ENCODE peak calls at places on chromosome 2, in nine cellular contexts. One of them, this sample, is unnamed.

GRCh38 chr2:236454076-236454475 is 115.5 kb upstream of the ACKR3 start:
- DNase-seq in HT1080: no peak
- DNase-seq in thyroid gland: no peak
- DNase-seq in ecto neural progenitor cell: no peak
- DNase-seq in SJCRH30: peak; percentile 52
- DNase-seq in NCI-H1092 treated with DMSO at 0.1 percent for 48 hours: no peak
- DNase-seq in GM04503: no peak
- DNase-seq in NCI-H2029: no peak
- DNase-seq in activated CD8-positive, alpha-beta memory T cell treated with anti-CD3 and anti-CD28 coated beads for 4 hours: no peak
- DNase-seq in this sample: no peak

GRCh38 chr2:23356711-23357110 is 28.3 kb upstream of the KLHL29 start:
- DNase-seq in HT1080: no peak
- DNase-seq in thyroid gland: no peak
- DNase-seq in ecto neural progenitor cell: no peak
- DNase-seq in SJCRH30: no peak
- DNase-seq in NCI-H1092 treated with DMSO at 0.1 percent for 48 hours: no peak
- DNase-seq in GM04503: no peak
- DNase-seq in NCI-H2029: no peak
- DNase-seq in activated CD8-positive, alpha-beta memory T cell treated with anti-CD3 and anti-CD28 coated beads for 4 hours: no peak
- DNase-seq in this sample: no peak

GRCh38 chr2:3176869-3177255 is 200.8 kb downstream of the EIPR1 start:
- DNase-seq in HT1080: no peak
- DNase-seq in thyroid gland: no peak
- DNase-seq in ecto neural progenitor cell: no peak
- DNase-seq in SJCRH30: no peak
- DNase-seq in NCI-H1092 treated with DMSO at 0.1 percent for 48 hours: no peak
- DNase-seq in GM04503: no peak
- DNase-seq in NCI-H2029: no peak
- DNase-seq in activated CD8-positive, alpha-beta memory T cell treated with anti-CD3 and anti-CD28 coated beads for 4 hours: no peak
- DNase-seq in this sample: no peak

GRCh38 chr2:145096582-145096981 is 576.7 kb upstream of the ZEB2 start:
- DNase-seq in HT1080: peak; percentile 59
- DNase-seq in thyroid gland: no peak
- DNase-seq in ecto neural progenitor cell: no peak
- DNase-seq in SJCRH30: no peak
- DNase-seq in NCI-H1092 treated with DMSO at 0.1 percent for 48 hours: no peak
- DNase-seq in GM04503: peak; percentile 59
- DNase-seq in NCI-H2029: no peak
- DNase-seq in activated CD8-positive, alpha-beta memory T cell treated with anti-CD3 and anti-CD28 coated beads for 4 hours: no peak
- DNase-seq in this sample: no peak

GRCh38 chr2:120605231-120605935 is 130.3 kb upstream of the GLI2 start:
- DNase-seq in HT1080: no peak
- DNase-seq in thyroid gland: peak; percentile 64
- DNase-seq in ecto neural progenitor cell: no peak
- DNase-seq in SJCRH30: no peak
- DNase-seq in NCI-H1092 treated with DMSO at 0.1 percent for 48 hours: no peak
- DNase-seq in GM04503: no peak
- DNase-seq in NCI-H2029: peak; percentile 78
- DNase-seq in activated CD8-positive, alpha-beta memory T cell treated with anti-CD3 and anti-CD28 coated beads for 4 hours: no peak
- DNase-seq in this sample: no peak

GRCh38 chr2:216635701-216636541 is 2.7 kb downstream of the IGFBP2 start:
- DNase-seq in HT1080: no peak
- DNase-seq in thyroid gland: no peak
- DNase-seq in ecto neural progenitor cell: peak; percentile 82
- DNase-seq in SJCRH30: peak; percentile 74
- DNase-seq in NCI-H1092 treated with DMSO at 0.1 percent for 48 hours: no peak
- DNase-seq in GM04503: no peak
- DNase-seq in NCI-H2029: no peak
- DNase-seq in activated CD8-positive, alpha-beta memory T cell treated with anti-CD3 and anti-CD28 coated beads for 4 hours: no peak
- DNase-seq in this sample: peak; percentile 60

GRCh38 chr2:85768713-85769112 is 14.9 kb downstream of the ATOH8 start:
- DNase-seq in HT1080: no peak
- DNase-seq in thyroid gland: peak; percentile 95
- DNase-seq in ecto neural progenitor cell: no peak
- DNase-seq in SJCRH30: peak; percentile 82
- DNase-seq in NCI-H1092 treated with DMSO at 0.1 percent for 48 hours: peak; percentile 73
- DNase-seq in GM04503: no peak
- DNase-seq in NCI-H2029: peak; percentile 66
- DNase-seq in activated CD8-positive, alpha-beta memory T cell treated with anti-CD3 and anti-CD28 coated beads for 4 hours: no peak
- DNase-seq in this sample: no peak

GRCh38 chr2:120480903-120481445 is 135.0 kb downstream of the INHBB start:
- DNase-seq in HT1080: no peak
- DNase-seq in thyroid gland: no peak
- DNase-seq in ecto neural progenitor cell: no peak
- DNase-seq in SJCRH30: no peak
- DNase-seq in NCI-H1092 treated with DMSO at 0.1 percent for 48 hours: no peak
- DNase-seq in GM04503: no peak
- DNase-seq in NCI-H2029: no peak
- DNase-seq in activated CD8-positive, alpha-beta memory T cell treated with anti-CD3 and anti-CD28 coated beads for 4 hours: no peak
- DNase-seq in this sample: no peak

GRCh38 chr2:239871481-239872435 is 153.4 kb downstream of the NDUFA10 start:
- DNase-seq in HT1080: no peak
- DNase-seq in thyroid gland: no peak
- DNase-seq in ecto neural progenitor cell: peak; percentile 31
- DNase-seq in SJCRH30: no peak
- DNase-seq in NCI-H1092 treated with DMSO at 0.1 percent for 48 hours: no peak
- DNase-seq in GM04503: no peak
- DNase-seq in NCI-H2029: no peak
- DNase-seq in activated CD8-positive, alpha-beta memory T cell treated with anti-CD3 and anti-CD28 coated beads for 4 hours: no peak
- DNase-seq in this sample: no peak

GRCh38 chr2:150222317-150222716 is 265.1 kb downstream of the RND3 start:
- DNase-seq in HT1080: no peak
- DNase-seq in thyroid gland: no peak
- DNase-seq in ecto neural progenitor cell: no peak
- DNase-seq in SJCRH30: no peak
- DNase-seq in NCI-H1092 treated with DMSO at 0.1 percent for 48 hours: no peak
- DNase-seq in GM04503: no peak
- DNase-seq in NCI-H2029: no peak
- DNase-seq in activated CD8-positive, alpha-beta memory T cell treated with anti-CD3 and anti-CD28 coated beads for 4 hours: no peak
- DNase-seq in this sample: no peak

GRCh38 chr2:174965992-174966789 is 39.0 kb downstream of the CHN1 start:
- DNase-seq in HT1080: peak; percentile 8
- DNase-seq in thyroid gland: peak; percentile 2
- DNase-seq in ecto neural progenitor cell: no peak
- DNase-seq in SJCRH30: no peak
- DNase-seq in NCI-H1092 treated with DMSO at 0.1 percent for 48 hours: peak; percentile 1
- DNase-seq in GM04503: no peak
- DNase-seq in NCI-H2029: no peak
- DNase-seq in activated CD8-positive, alpha-beta memory T cell treated with anti-CD3 and anti-CD28 coated beads for 4 hours: no peak
- DNase-seq in this sample: no peak

GRCh38 chr2:20172273-20173052 is 52.5 kb downstream of the SDC1 start:
- DNase-seq in HT1080: no peak
- DNase-seq in thyroid gland: no peak
- DNase-seq in ecto neural progenitor cell: peak; percentile 57
- DNase-seq in SJCRH30: no peak
- DNase-seq in NCI-H1092 treated with DMSO at 0.1 percent for 48 hours: no peak
- DNase-seq in GM04503: no peak
- DNase-seq in NCI-H2029: no peak
- DNase-seq in activated CD8-positive, alpha-beta memory T cell treated with anti-CD3 and anti-CD28 coated beads for 4 hours: no peak
- DNase-seq in this sample: no peak

GRCh38 chr2:218168016-218168415 is 1.3 kb upstream of the CXCR1 start:
- DNase-seq in HT1080: no peak
- DNase-seq in thyroid gland: no peak
- DNase-seq in ecto neural progenitor cell: no peak
- DNase-seq in SJCRH30: no peak
- DNase-seq in NCI-H1092 treated with DMSO at 0.1 percent for 48 hours: no peak
- DNase-seq in GM04503: no peak
- DNase-seq in NCI-H2029: no peak
- DNase-seq in activated CD8-positive, alpha-beta memory T cell treated with anti-CD3 and anti-CD28 coated beads for 4 hours: no peak
- DNase-seq in this sample: no peak